ENCODE peak calls at places on chromosomes 6 and 20, in eight cellular contexts. Q is T-cell, M is iPS-NIHi11, P is GM23248, R is GDM1, T is mesendoderm, E is progenitor cell of endocrine pancreas, L is iPS DF 19.7. O is an unnamed sample.

GRCh38 chr6:3899970-3900439 is 50.8 kb downstream of the FAM50B start:
- DNase-seq in L (no peak), M (no peak), P (no peak), E (no peak), Q (no peak), R (no peak), T (no peak), O (no peak)

GRCh38 chr6:43671011-43671800 is 16.4 kb downstream of the MRPS18A start:
- DNase-seq in Q (no peak), P (no peak), T (no peak), M (no peak), E (no peak), R (no peak), L (no peak), O (no peak)

GRCh38 chr6:7058250-7058923 is 49.4 kb upstream of the RREB1 start:
- DNase-seq in E (no peak), P (peak), Q (no peak), R (peak), T (peak), M (peak), L (no peak), O (no peak)

GRCh38 chr6:168895102-168895812 is 358.4 kb downstream of the THBS2 start:
- DNase-seq in T (peak), L (peak), Q (peak), M (peak), E (peak), P (peak), R (peak), O (peak)

GRCh38 chr20:50005378-50006020 is 22.7 kb downstream of the SNAI1 start:
- DNase-seq in T (no peak), R (peak), L (no peak), E (no peak), Q (no peak), P (no peak), M (no peak), O (no peak)

GRCh38 chr20:62918830-62919229 is 7.5 kb downstream of the DIDO1 start:
- DNase-seq in M (no peak), R (no peak), L (no peak), T (no peak), Q (peak), E (no peak), P (no peak), O (peak)

GRCh38 chr20:3692706-3693294 is 11.0 kb upstream of the ADAM33 start:
- DNase-seq in R (no peak), P (no peak), Q (no peak), E (no peak), T (no peak), M (no peak), L (no peak), O (no peak)

GRCh38 chr6:166687070-166687469 is 60.0 kb upstream of the RPS6KA2 start:
- DNase-seq in T (no peak), P (no peak), Q (no peak), M (no peak), E (no peak), R (no peak), L (no peak), O (no peak)

GRCh38 chr20:7383218-7383617 is 557.0 kb downstream of the HAO1 start:
- DNase-seq in M (no peak), L (no peak), Q (no peak), P (no peak), E (no peak), T (no peak), R (no peak), O (no peak)

GRCh38 chr6:86856937-86857563 is 80.3 kb upstream of the HTR1E start:
- DNase-seq in T (peak), P (peak), L (no peak), M (peak), E (peak), R (no peak), Q (no peak), O (no peak)

GRCh38 chr6:53734473-53735299 is 60.1 kb upstream of the LRRC1 start:
- DNase-seq in T (peak), L (no peak), Q (no peak), M (peak), E (no peak), P (peak), R (peak), O (no peak)

GRCh38 chr6:146990821-146991798 is 213.1 kb upstream of the STXBP5 start:
- DNase-seq in T (no peak), R (peak), M (no peak), E (no peak), L (no peak), P (peak), Q (no peak), O (no peak)